ENCODE peak calls at places on chromosomes 1 and 21, in seven cellular contexts. U is small intestine; Q is heart right ventricle; V is transverse colon; C is SK-N-MC; N is H9; B is CD8-positive, alpha-beta memory T cell. F is an unnamed sample.

GRCh38 chr1:203038891-203039608 is 12.8 kb downstream of the PPFIA4 start:
- DNase-seq in U (peak; percentile 64), Q (peak; percentile 79), V (peak; percentile 74), C (no peak), N (peak; percentile 85), B (peak; percentile 48), F (peak; percentile 77)

GRCh38 chr1:12279728-12280469 is 50.1 kb downstream of the VPS13D start:
- DNase-seq in U (no peak), Q (no peak), V (no peak), C (no peak), N (no peak), B (no peak), F (no peak)

GRCh38 chr1:14659913-14660312 is 61.4 kb downstream of the KAZN start:
- DNase-seq in U (no peak), Q (no peak), V (no peak), C (no peak), N (no peak), B (no peak), F (no peak)

GRCh38 chr1:13968361-13968760 is 268.4 kb downstream of the PRDM2 start:
- DNase-seq in U (no peak), Q (no peak), V (no peak), C (no peak), N (no peak), B (no peak), F (no peak)

GRCh38 chr1:244330318-244330625 is 121.4 kb downstream of the ADSS2 start:
- DNase-seq in U (no peak), Q (no peak), V (no peak), C (no peak), N (peak; percentile 15), B (no peak), F (no peak)

GRCh38 chr1:40824591-40825429 is 37.4 kb downstream of the CITED4 start:
- DNase-seq in U (no peak), Q (no peak), V (no peak), C (no peak), N (no peak), B (no peak), F (no peak)

GRCh38 chr1:227604446-227604845 is 41.1 kb downstream of the ZNF678 start:
- DNase-seq in U (no peak), Q (no peak), V (no peak), C (no peak), N (no peak), B (no peak), F (no peak)

GRCh38 chr1:76390451-76390850 is 315.9 kb downstream of the ST6GALNAC3 start:
- DNase-seq in U (no peak), Q (peak; percentile 3), V (no peak), C (no peak), N (no peak), B (no peak), F (no peak)

GRCh38 chr21:41779659-41780058 is 12.8 kb upstream of the RIPK4 start:
- DNase-seq in U (peak; percentile 57), Q (no peak), V (no peak), C (no peak), N (no peak), B (no peak), F (no peak)

GRCh38 chr1:245825128-245825901 is 670.5 kb downstream of the KIF26B start:
- DNase-seq in U (no peak), Q (peak; percentile 10), V (no peak), C (no peak), N (peak; percentile 33), B (no peak), F (no peak)

GRCh38 chr1:231844986-231845502 is 218.5 kb downstream of the DISC1 start:
- DNase-seq in U (peak; percentile 20), Q (no peak), V (no peak), C (no peak), N (no peak), B (no peak), F (no peak)

GRCh38 chr1:197521118-197521739 is 253.2 kb downstream of the CRB1 start:
- DNase-seq in U (peak; percentile 39), Q (no peak), V (no peak), C (no peak), N (no peak), B (peak; percentile 7), F (no peak)

GRCh38 chr1:193338194-193338593 is 151.8 kb upstream of the B3GALT2 start:
- DNase-seq in U (peak; percentile 39), Q (no peak), V (no peak), C (no peak), N (no peak), B (no peak), F (no peak)

GRCh38 chr1:44019398-44020044 is 11.7 kb downstream of the SLC6A9 start:
- DNase-seq in U (no peak), Q (no peak), V (no peak), C (no peak), N (no peak), B (no peak), F (no peak)

GRCh38 chr1:26731233-26731902 is 35.6 kb downstream of the ARID1A start:
- DNase-seq in U (peak; percentile 19), Q (no peak), V (no peak), C (no peak), N (no peak), B (no peak), F (no peak)

GRCh38 chr1:118945460-118945859 is 42.7 kb downstream of the TBX15 start:
- DNase-seq in U (no peak), Q (no peak), V (no peak), C (no peak), N (no peak), B (no peak), F (no peak)

GRCh38 chr1:53093451-53093754 is 31.4 kb downstream of the PODN start:
- DNase-seq in U (no peak), Q (no peak), V (no peak), C (no peak), N (no peak), B (no peak), F (no peak)

GRCh38 chr1:53093778-53094532 is 31.9 kb downstream of the PODN start:
- DNase-seq in U (no peak), Q (no peak), V (no peak), C (no peak), N (no peak), B (no peak), F (no peak)

GRCh38 chr1:53092659-53093450 is 30.8 kb downstream of the PODN start:
- DNase-seq in U (peak; percentile 63), Q (no peak), V (no peak), C (no peak), N (no peak), B (no peak), F (no peak)

GRCh38 chr1:53090227-53091147 is 28.5 kb downstream of the PODN start:
- DNase-seq in U (peak; percentile 70), Q (no peak), V (peak; percentile 65), C (no peak), N (no peak), B (no peak), F (no peak)

GRCh38 chr1:53091841-53092645 is 30.0 kb downstream of the PODN start:
- DNase-seq in U (no peak), Q (peak; percentile 74), V (no peak), C (no peak), N (no peak), B (no peak), F (peak; percentile 42)
- H3K27ac ChIP-seq in U (no peak overlapping the region), Q (no peak overlapping the region), V (no peak overlapping the region), C (no peak overlapping the region), N (no peak overlapping the region), B (no peak overlapping the region), F (no peak overlapping the region)

GRCh38 chr21:29092102-29092959 is 18.9 kb upstream of the CCT8 start:
- DNase-seq in U (peak; percentile 46), Q (no peak), V (no peak), C (no peak), N (no peak), B (no peak), F (peak; percentile 63)
- H3K27ac ChIP-seq in U (peak overlapping the region; percentile 21), Q (no peak overlapping the region), V (no peak overlapping the region), C (no peak overlapping the region), N (no peak overlapping the region), B (no peak overlapping the region), F (peak overlapping the region; percentile 82)

DNA sequence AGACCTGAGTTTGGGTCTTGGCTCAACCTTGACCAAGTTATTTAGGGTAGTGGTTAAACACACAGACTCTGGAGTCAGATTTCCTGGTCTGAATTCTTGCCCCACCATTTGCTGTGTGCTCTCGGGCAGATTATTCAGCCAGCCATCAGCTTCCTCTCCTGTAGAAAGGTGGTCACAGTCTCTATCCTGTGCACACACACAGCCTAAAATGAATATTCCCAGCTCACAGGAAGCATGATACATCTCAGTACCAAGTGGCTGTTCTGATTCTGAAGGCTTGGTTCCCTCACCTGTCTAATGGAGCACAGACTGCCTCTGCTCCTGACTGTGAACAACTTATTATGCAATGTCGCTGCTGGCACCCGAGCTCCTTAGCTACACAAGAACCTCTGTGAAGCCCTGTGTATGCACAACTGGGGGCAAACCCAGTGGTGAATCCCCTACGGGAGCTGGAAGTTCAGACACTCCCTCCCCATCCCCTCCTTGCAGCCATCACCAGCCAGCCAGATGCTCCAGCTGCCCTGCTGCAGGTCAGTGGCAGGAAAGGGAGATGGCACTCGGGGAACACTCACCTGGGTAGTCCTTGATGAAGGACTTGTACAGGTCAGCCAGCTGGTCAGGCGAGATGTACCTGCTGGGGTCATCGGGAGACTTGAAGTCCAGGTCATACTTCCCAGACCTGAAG is 13.6 kb downstream of the ENO1 start:
- DNase-seq in U (no peak), Q (no peak), V (no peak), C (no peak), N (no peak), B (no peak), F (no peak)
- H3K27ac ChIP-seq in U (no peak overlapping the region), Q (no peak overlapping the region), V (no peak overlapping the region), C (peak overlapping the region; percentile 1), N (no peak overlapping the region), B (no peak overlapping the region), F (no peak overlapping the region)

DNA sequence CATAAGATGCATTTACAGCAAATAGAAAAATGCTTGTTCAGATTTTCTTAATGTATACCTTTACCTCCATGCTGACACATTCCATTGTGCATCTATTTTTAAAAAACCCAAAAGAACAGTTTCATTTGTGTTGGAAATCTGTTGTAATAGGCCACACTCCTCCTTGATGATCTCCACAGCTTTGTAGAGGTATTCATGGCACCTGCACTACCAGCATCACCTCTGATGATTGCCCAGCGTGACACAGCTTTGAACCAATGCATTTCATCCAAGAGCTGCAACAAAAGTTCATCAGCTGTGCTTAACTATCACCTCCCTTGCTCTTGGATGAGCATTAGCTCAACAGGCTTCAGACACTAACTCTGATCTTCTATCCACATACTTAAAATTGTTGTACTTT is 8.2 kb downstream of the DYNLT5 start:
- DNase-seq in U (no peak), Q (no peak), V (no peak), C (no peak), N (no peak), B (no peak), F (no peak)
- H3K27ac ChIP-seq in U (no peak overlapping the region), Q (no peak overlapping the region), V (no peak overlapping the region), C (no peak overlapping the region), N (no peak overlapping the region), B (no peak overlapping the region), F (no peak overlapping the region)

GRCh38 chr1:160646711-160647328 is at the start of gene SLAMF1:
- DNase-seq in U (no peak), Q (no peak), V (peak; percentile 30), C (no peak), N (no peak), B (peak; percentile 58), F (peak; percentile 28)
- H3K27ac ChIP-seq in U (no peak within 1 kb of the TSS), Q (no peak within 1 kb of the TSS), V (peak within 1 kb of the TSS; percentile 51), C (no peak within 1 kb of the TSS), N (no peak within 1 kb of the TSS), B (peak within 1 kb of the TSS; percentile 68), F (no peak within 1 kb of the TSS)

F was measured in adrenal gland.